ENCODE peak calls at places on chromosome 11, in ten cellular contexts. Q, V, X, I, G, M, A, L, U and W are unnamed samples.

GRCh38 chr11:119683783-119684182 is 45.2 kb downstream of the NECTIN1 start:
- DNase-seq in Q (no peak), V (no peak), X (no peak), I (no peak), G (peak), M (no peak), A (no peak), L (no peak), U (peak), W (no peak)

GRCh38 chr11:106524446-106524845 is 447.0 kb downstream of the AASDHPPT start:
- DNase-seq in Q (no peak), V (no peak), X (no peak), I (no peak), G (no peak), M (no peak), A (no peak), L (no peak), U (no peak), W (no peak)

GRCh38 chr11:120035756-120036155 is 102.2 kb downstream of the TRIM29 start:
- DNase-seq in Q (no peak), V (no peak), X (no peak), I (no peak), G (no peak), M (no peak), A (no peak), L (no peak), U (no peak), W (no peak)

GRCh38 chr11:1853376-1854131 is 670 bp downstream of the LSP1 start:
- DNase-seq in Q (no peak), V (no peak), X (no peak), I (no peak), G (peak), M (no peak), A (no peak), L (no peak), U (no peak), W (no peak)

GRCh38 chr11:10539339-10539738 is 1.6 kb downstream of the RNF141 start:
- DNase-seq in Q (no peak), V (no peak), X (no peak), I (no peak), G (no peak), M (no peak), A (no peak), L (no peak), U (no peak), W (no peak)

GRCh38 chr11:32583451-32584271 is at the start of gene EIF3M:
- DNase-seq in Q (peak), V (peak), X (peak), I (peak), G (peak), M (peak), A (peak), L (peak), U (peak), W (peak)

GRCh38 chr11:67238894-67239794 is 27.1 kb upstream of the GRK2 start:
- DNase-seq in Q (no peak), V (peak), X (no peak), I (no peak), G (no peak), M (peak), A (no peak), L (no peak), U (peak), W (no peak)

GRCh38 chr11:1829039-1829820 is 5.6 kb upstream of the SYT8 start:
- DNase-seq in Q (peak), V (peak), X (no peak), I (peak), G (no peak), M (peak), A (no peak), L (peak), U (no peak), W (no peak)

GRCh38 chr11:68127791-68128681 is 6.8 kb upstream of the CHKA start:
- DNase-seq in Q (no peak), V (peak), X (peak), I (no peak), G (no peak), M (peak), A (peak), L (peak), U (peak), W (peak)

GRCh38 chr11:132008872-132009271 is 638.5 kb downstream of the NTM start:
- DNase-seq in Q (no peak), V (no peak), X (no peak), I (no peak), G (no peak), M (no peak), A (peak), L (no peak), U (no peak), W (no peak)

GRCh38 chr11:130897262-130898182 is 18.8 kb downstream of the SNX19 start:
- DNase-seq in Q (peak), V (peak), X (peak), I (peak), G (no peak), M (peak), A (no peak), L (peak), U (peak), W (peak)

GRCh38 chr11:429931-430456 is 11.8 kb downstream of the ANO9 start:
- DNase-seq in Q (no peak), V (no peak), X (peak), I (no peak), G (no peak), M (no peak), A (no peak), L (no peak), U (no peak), W (no peak)

GRCh38 chr11:34050967-34051348 is 573 bp upstream of the CAPRIN1 start:
- DNase-seq in Q (no peak), V (peak), X (no peak), I (no peak), G (no peak), M (no peak), A (no peak), L (peak), U (no peak), W (no peak)

GRCh38 chr11:16612801-16613400 is 125.5 kb upstream of the C11orf58 start:
- DNase-seq in Q (peak), V (peak), X (no peak), I (no peak), G (no peak), M (peak), A (no peak), L (no peak), U (peak), W (no peak)

GRCh38 chr11:59249535-59249934 is 36.8 kb upstream of the MPEG1 start:
- DNase-seq in Q (no peak), V (no peak), X (no peak), I (no peak), G (no peak), M (no peak), A (no peak), L (no peak), U (no peak), W (no peak)

GRCh38 chr11:32259641-32260081 is 168.8 kb downstream of the RCN1 start:
- DNase-seq in Q (peak), V (peak), X (no peak), I (peak), G (no peak), M (peak), A (no peak), L (peak), U (peak), W (no peak)

GRCh38 chr11:125496465-125496817 is 376 bp upstream of the FEZ1 start:
- DNase-seq in Q (no peak), V (no peak), X (peak), I (no peak), G (no peak), M (no peak), A (no peak), L (no peak), U (no peak), W (no peak)

GRCh38 chr11:121067453-121067852 is 33.6 kb upstream of the TECTA start:
- DNase-seq in Q (peak), V (no peak), X (no peak), I (peak), G (no peak), M (no peak), A (no peak), L (no peak), U (peak), W (no peak)

GRCh38 chr11:86156397-86156977 is 87.6 kb upstream of the PICALM start:
- DNase-seq in Q (no peak), V (no peak), X (no peak), I (no peak), G (no peak), M (no peak), A (no peak), L (no peak), U (no peak), W (no peak)

GRCh38 chr11:70493891-70494290 is 95.6 kb downstream of the CTTN start:
- DNase-seq in Q (no peak), V (no peak), X (peak), I (no peak), G (no peak), M (no peak), A (no peak), L (no peak), U (no peak), W (no peak)

GRCh38 chr11:119578466-119579220 is 150.4 kb downstream of the NECTIN1 start:
- DNase-seq in Q (no peak), V (no peak), X (no peak), I (no peak), G (no peak), M (no peak), A (no peak), L (no peak), U (no peak), W (no peak)

GRCh38 chr11:56886465-56886864 is 102.2 kb upstream of the OR5AK2 start:
- DNase-seq in Q (no peak), V (no peak), X (no peak), I (no peak), G (no peak), M (no peak), A (no peak), L (no peak), U (no peak), W (no peak)

GRCh38 chr11:78039919-78040671 is 17.0 kb upstream of the KCTD14 start:
- DNase-seq in Q (peak), V (peak), X (peak), I (peak), G (peak), M (peak), A (no peak), L (peak), U (peak), W (peak)

GRCh38 chr11:100727410-100727809 is 40.3 kb downstream of the ARHGAP42 start:
- DNase-seq in Q (no peak), V (no peak), X (peak), I (peak), G (no peak), M (no peak), A (no peak), L (no peak), U (peak), W (peak)